ENCODE peak calls at places on chromosome 7, in eight cellular contexts. L is cardiac muscle cell; M is stimulated activated naive CD4-positive, alpha-beta T cell treated with Interleukin-2 at 50 U/mL for 16 hours; K is HCT116; U is HuH-7; Z is RWPE1; I is body of pancreas; J is glutamatergic neuron. N is an unnamed sample.

GRCh38 chr7:151248191-151249033 is at the start of gene SMARCD3:
- DNase-seq in K (no peak), I (peak; percentile 77), M (peak; percentile 24), Z (no peak), J (peak; percentile 67), U (peak; percentile 79), L (peak; percentile 84), N (peak; percentile 85)

GRCh38 chr7:54885285-54885684 is 126.3 kb upstream of the SEC61G start:
- DNase-seq in L (no peak), M (no peak), K (no peak), Z (no peak), I (no peak), J (no peak), U (no peak), N (no peak)

GRCh38 chr7:101614939-101615302 is 14.2 kb downstream of the MYL10 start:
- DNase-seq in L (no peak), I (no peak), U (no peak), M (no peak), K (no peak), J (no peak), Z (peak; percentile 33), N (no peak)

GRCh38 chr7:54705436-54705835 is 53.6 kb downstream of the SEC61G start:
- DNase-seq in K (peak; percentile 41), J (no peak), U (no peak), Z (peak; percentile 86), L (peak; percentile 43), I (no peak), M (no peak), N (no peak)

GRCh38 chr7:156236936-156237599 is 403.5 kb upstream of the RNF32 start:
- DNase-seq in U (no peak), I (no peak), Z (no peak), K (no peak), M (no peak), J (no peak), L (no peak), N (no peak)

GRCh38 chr7:148222716-148223115 is 367.9 kb upstream of the C7orf33 start:
- DNase-seq in M (no peak), L (no peak), U (no peak), J (no peak), I (no peak), K (no peak), Z (no peak), N (no peak)

GRCh38 chr7:72152171-72153131 is 259.7 kb downstream of the CALN1 start:
- DNase-seq in K (no peak), Z (no peak), J (no peak), I (peak; percentile 19), M (no peak), L (no peak), U (peak; percentile 28), N (no peak)

GRCh38 chr7:74287303-74288033 is 1.7 kb upstream of the CLIP2 start:
- DNase-seq in Z (no peak), K (no peak), I (peak; percentile 22), L (no peak), U (no peak), J (no peak), M (no peak), N (no peak)

GRCh38 chr7:82926477-82926876 is 236.2 kb downstream of the PCLO start:
- DNase-seq in I (no peak), M (no peak), K (no peak), U (no peak), J (no peak), Z (no peak), L (no peak), N (no peak)

GRCh38 chr7:153440781-153441180 is 611.4 kb upstream of the DPP6 start:
- DNase-seq in J (no peak), I (no peak), U (no peak), L (no peak), K (no peak), M (no peak), Z (no peak), N (no peak)

GRCh38 chr7:11221931-11222330 is 248.3 kb downstream of the PHF14 start:
- DNase-seq in I (no peak), M (no peak), Z (no peak), K (no peak), U (no peak), J (no peak), L (no peak), N (no peak)

GRCh38 chr7:107594961-107595737 is 15.1 kb downstream of the BCAP29 start:
- DNase-seq in K (no peak), M (no peak), J (no peak), U (no peak), L (peak; percentile 94), Z (peak; percentile 52), I (no peak), N (no peak)

GRCh38 chr7:157565201-157565626 is 228.4 kb downstream of the DNAJB6 start:
- DNase-seq in Z (no peak), J (no peak), L (no peak), M (no peak), U (no peak), K (peak; percentile 65), I (no peak), N (no peak)

GRCh38 chr7:75814407-75814947 is 871 bp upstream of the CCL24 start:
- DNase-seq in L (no peak), Z (no peak), J (no peak), M (no peak), I (no peak), U (no peak), K (no peak), N (no peak)

GRCh38 chr7:45987521-45988290 is 66.6 kb upstream of the IGFBP3 start:
- DNase-seq in I (no peak), L (no peak), J (no peak), K (no peak), Z (no peak), M (no peak), U (no peak), N (no peak)

GRCh38 chr7:29865526-29865925 is 59.2 kb downstream of the WIPF3 start:
- DNase-seq in Z (peak; percentile 46), J (no peak), M (no peak), L (peak; percentile 83), I (peak; percentile 48), K (peak; percentile 18), U (no peak), N (no peak)

N was measured in nephron progenitor cell.